ENCODE peak calls at places on chromosomes 1 and 21, in eight cellular contexts. F, T, P, L, B, I, E and X are unnamed samples.

GRCh38 chr1:69109276-69109675 is 458.4 kb upstream of the LRRC7 start:
- DNase-seq in F (no peak), T (no peak), P (no peak), L (no peak), B (no peak), I (no peak), E (no peak), X (no peak)

GRCh38 chr1:27915082-27915575 is 19.7 kb upstream of the SMPDL3B start:
- DNase-seq in F (no peak), T (no peak), P (no peak), L (no peak), B (no peak), I (no peak), E (no peak), X (no peak)

GRCh38 chr1:42740756-42741580 is 932 bp upstream of the CLDN19 start:
- DNase-seq in F (no peak), T (peak), P (peak), L (no peak), B (no peak), I (no peak), E (no peak), X (no peak)

GRCh38 chr1:159207774-159208459 is 3.2 kb downstream of the ACKR1 start:
- DNase-seq in F (no peak), T (no peak), P (no peak), L (no peak), B (no peak), I (no peak), E (no peak), X (no peak)

GRCh38 chr1:150207278-150207971 is 28.5 kb downstream of the ANP32E start:
- DNase-seq in F (no peak), T (no peak), P (no peak), L (no peak), B (no peak), I (no peak), E (no peak), X (no peak)

GRCh38 chr1:100580446-100580845 is 42.5 kb downstream of the GPR88 start:
- DNase-seq in F (no peak), T (no peak), P (no peak), L (no peak), B (peak), I (no peak), E (no peak), X (no peak)

GRCh38 chr1:162373072-162373427 is 3.6 kb downstream of the SPATA46 start:
- DNase-seq in F (no peak), T (no peak), P (no peak), L (no peak), B (no peak), I (no peak), E (no peak), X (no peak)

GRCh38 chr1:223776075-223776814 is 63.9 kb downstream of the CAPN2 start:
- DNase-seq in F (no peak), T (no peak), P (no peak), L (peak), B (peak), I (no peak), E (peak), X (no peak)

GRCh38 chr1:181010789-181011188 is 11.9 kb downstream of the STX6 start:
- DNase-seq in F (no peak), T (no peak), P (no peak), L (no peak), B (peak), I (no peak), E (peak), X (no peak)

GRCh38 chr1:156705321-156705917 is at the start of gene CRABP2:
- DNase-seq in F (peak), T (peak), P (peak), L (no peak), B (no peak), I (no peak), E (no peak), X (no peak)

GRCh38 chr1:89632213-89633102 is 462 bp upstream of the LRRC8C start:
- DNase-seq in F (peak), T (peak), P (peak), L (no peak), B (peak), I (peak), E (peak), X (no peak)

GRCh38 chr1:185559684-185560310 is 174.4 kb upstream of the HMCN1 start:
- DNase-seq in F (peak), T (peak), P (peak), L (no peak), B (peak), I (peak), E (peak), X (peak)

GRCh38 chr1:9161963-9162362 is 33.1 kb upstream of the GPR157 start:
- DNase-seq in F (no peak), T (no peak), P (no peak), L (no peak), B (no peak), I (no peak), E (no peak), X (no peak)

GRCh38 chr1:94739521-94740061 is 80.6 kb upstream of the SLC44A3 start:
- DNase-seq in F (no peak), T (no peak), P (no peak), L (peak), B (peak), I (no peak), E (peak), X (no peak)

GRCh38 chr1:53946252-53947171 is at the start of gene LRRC42:
- DNase-seq in F (no peak), T (no peak), P (peak), L (no peak), B (no peak), I (no peak), E (no peak), X (no peak)

GRCh38 chr1:243791586-243792267 is 58.3 kb downstream of the AKT3 start:
- DNase-seq in F (no peak), T (no peak), P (no peak), L (no peak), B (no peak), I (no peak), E (no peak), X (no peak)

GRCh38 chr1:171468120-171468790 is 17.1 kb upstream of the PRRC2C start:
- DNase-seq in F (no peak), T (no peak), P (no peak), L (no peak), B (peak), I (peak), E (peak), X (no peak)

GRCh38 chr21:26449161-26449560 is 123.9 kb downstream of the CYYR1 start:
- DNase-seq in F (no peak), T (no peak), P (no peak), L (peak), B (peak), I (no peak), E (peak), X (no peak)

GRCh38 chr1:226632169-226632884 is 83.8 kb downstream of the STUM start:
- DNase-seq in F (peak), T (no peak), P (no peak), L (no peak), B (no peak), I (no peak), E (no peak), X (no peak)

GRCh38 chr1:232628335-232629214 is 1.4 kb downstream of the SIPA1L2 start:
- DNase-seq in F (no peak), T (no peak), P (no peak), L (no peak), B (peak), I (no peak), E (peak), X (no peak)

GRCh38 chr1:47175227-47175934 is 14.5 kb downstream of the PDZK1IP1 start:
- DNase-seq in F (no peak), T (peak), P (peak), L (no peak), B (peak), I (no peak), E (peak), X (no peak)

GRCh38 chr1:52554267-52554640 is 1.4 kb upstream of the TUT4 start:
- DNase-seq in F (no peak), T (no peak), P (no peak), L (no peak), B (no peak), I (no peak), E (no peak), X (no peak)

GRCh38 chr1:21661886-21662285 is 7.3 kb downstream of the RAP1GAP start:
- DNase-seq in F (no peak), T (no peak), P (no peak), L (no peak), B (no peak), I (no peak), E (no peak), X (no peak)

GRCh38 chr1:214335567-214335966 is 54.6 kb downstream of the SMYD2 start:
- DNase-seq in F (no peak), T (no peak), P (no peak), L (no peak), B (no peak), I (no peak), E (no peak), X (no peak)

GRCh38 chr1:214331827-214332423 is 51.0 kb downstream of the SMYD2 start:
- DNase-seq in F (peak), T (peak), P (peak), L (no peak), B (peak), I (no peak), E (peak), X (no peak)

GRCh38 chr1:214330715-214331114 is 49.8 kb downstream of the SMYD2 start:
- DNase-seq in F (no peak), T (no peak), P (no peak), L (no peak), B (no peak), I (no peak), E (no peak), X (no peak)

GRCh38 chr1:214331180-214331579 is 50.2 kb downstream of the SMYD2 start:
- DNase-seq in F (no peak), T (no peak), P (no peak), L (no peak), B (no peak), I (no peak), E (no peak), X (no peak)

DNA sequence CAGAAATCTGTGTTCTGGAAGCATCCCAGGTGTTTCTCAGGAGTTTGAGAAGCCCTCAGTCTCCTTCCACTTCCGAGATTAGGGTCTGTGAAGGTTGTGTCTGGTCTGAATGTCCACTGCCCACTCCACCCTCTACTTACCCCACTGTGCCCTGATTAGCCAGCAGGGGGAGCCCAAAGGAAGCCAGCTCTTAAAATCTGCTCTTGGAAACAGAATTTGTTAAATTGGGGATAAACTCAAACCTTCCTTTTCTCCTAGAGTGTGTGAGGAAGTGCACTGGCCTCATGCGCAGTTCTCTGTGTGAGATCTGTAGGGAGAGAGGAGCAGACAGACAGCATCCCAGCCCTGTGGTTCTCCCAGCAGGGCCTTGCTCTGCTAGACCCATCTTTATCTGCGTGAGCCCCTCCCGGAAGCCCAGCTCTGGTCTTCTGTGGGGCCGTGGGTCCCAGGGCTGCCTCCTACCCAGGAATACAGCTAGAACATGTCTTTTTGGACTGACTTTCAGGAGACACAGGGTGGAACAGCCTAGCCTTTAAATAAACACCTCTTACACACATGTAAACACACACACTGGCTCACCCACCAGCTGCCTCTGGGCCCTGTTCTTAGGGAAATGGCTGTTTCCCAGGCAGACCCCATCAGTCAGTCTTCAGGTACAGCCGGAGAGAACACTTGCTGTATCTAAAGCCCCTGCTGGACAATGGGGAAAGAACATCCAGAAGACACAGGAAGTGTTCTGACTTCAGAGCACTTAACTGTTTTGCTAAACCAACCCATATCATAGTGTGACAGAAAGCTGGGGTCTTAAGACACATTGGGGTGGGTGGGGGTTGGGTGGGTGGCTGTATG is 52.2 kb downstream of the SMYD2 start:
- DNase-seq in F (peak), T (peak), P (peak), L (no peak), B (peak), I (no peak), E (peak), X (peak)
- TF ChIP-seq CTCF in F (peak), T (peak), P (peak), L (peak), B (peak), I (peak), E (peak), X (peak)

DNA sequence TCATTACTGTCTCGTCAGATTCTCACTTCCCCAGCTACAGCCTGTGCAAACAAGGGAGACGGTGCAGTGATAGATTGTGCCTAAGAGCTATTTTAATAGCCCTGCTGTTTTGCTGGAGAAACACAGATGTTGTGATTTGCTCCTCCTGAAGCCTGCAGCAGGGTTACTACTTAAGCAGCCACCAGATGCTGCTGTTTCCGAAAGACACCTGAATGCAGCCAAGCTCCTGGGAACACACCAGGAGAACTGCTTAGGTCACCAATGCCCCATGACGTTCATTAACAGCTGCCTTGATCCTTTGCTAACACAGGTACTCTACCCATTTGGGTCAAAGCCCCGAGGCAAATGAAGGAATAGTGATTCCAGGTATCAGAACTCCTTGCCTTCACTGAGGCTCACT is 411.8 kb upstream of the DAB1 start:
- DNase-seq in F (no peak), T (no peak), P (no peak), L (no peak), B (no peak), I (no peak), E (peak), X (no peak)
- TF ChIP-seq CTCF in F (no peak), T (no peak), P (no peak), L (no peak), B (no peak), I (no peak), E (peak), X (no peak)

DNA sequence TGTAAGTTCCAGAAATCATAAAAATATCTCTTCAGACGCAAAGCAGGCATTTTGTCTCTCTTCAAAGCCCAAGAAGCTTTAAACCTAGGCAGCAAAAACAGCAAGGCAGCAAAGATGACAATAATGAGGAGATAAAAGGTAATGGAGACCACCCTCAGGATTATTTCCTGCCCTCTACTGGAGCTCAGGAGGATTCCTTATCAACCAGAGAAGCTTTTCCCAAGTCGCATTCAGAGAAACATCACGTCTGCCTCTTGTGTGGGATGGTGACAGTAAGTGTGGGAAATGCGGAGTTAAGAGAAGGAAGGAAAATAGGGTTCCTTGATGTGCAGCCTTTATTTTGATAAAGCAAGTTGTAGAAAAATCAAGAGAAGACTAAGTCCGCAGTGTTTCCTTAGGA is 365.8 kb downstream of the RGS7 start:
- DNase-seq in F (no peak), T (no peak), P (no peak), L (no peak), B (no peak), I (no peak), E (no peak), X (no peak)
- TF ChIP-seq CTCF in F (no peak), T (no peak), P (no peak), L (no peak), B (no peak), I (no peak), E (no peak), X (no peak)

GRCh38 chr21:44010429-44010828 is 1.7 kb upstream of the TRAPPC10 start:
- DNase-seq in F (no peak), T (peak), P (peak), L (no peak), B (no peak), I (no peak), E (peak), X (no peak)

GRCh38 chr21:44012474-44013379 is 618 bp downstream of the TRAPPC10 start:
- DNase-seq in F (peak), T (peak), P (peak), L (no peak), B (peak), I (peak), E (no peak), X (no peak)

GRCh38 chr21:44011123-44011773 is 861 bp upstream of the TRAPPC10 start:
- DNase-seq in F (no peak), T (peak), P (peak), L (no peak), B (no peak), I (no peak), E (peak), X (no peak)

GRCh38 chr21:44011774-44012473 is at the start of gene TRAPPC10:
- DNase-seq in F (peak), T (peak), P (peak), L (no peak), B (peak), I (peak), E (peak), X (peak)

GRCh38 chr21:44013380-44014088 is 1.4 kb downstream of the TRAPPC10 start:
- DNase-seq in F (no peak), T (no peak), P (no peak), L (no peak), B (peak), I (no peak), E (no peak), X (no peak)
- TF ChIP-seq CTCF in F (no peak), T (no peak), P (no peak), L (no peak), B (no peak), I (no peak), E (no peak), X (no peak)

GRCh38 chr1:30721311-30722174 is 1.8 kb downstream of the MATN1 start:
- DNase-seq in F (peak), T (no peak), P (no peak), L (no peak), B (no peak), I (no peak), E (no peak), X (no peak)
- TF ChIP-seq CTCF in F (no peak), T (no peak), P (peak), L (no peak), B (no peak), I (peak), E (peak), X (no peak)

GRCh38 chr1:203286161-203286984 is 18.9 kb upstream of the BTG2 start:
- DNase-seq in F (no peak), T (no peak), P (peak), L (no peak), B (no peak), I (no peak), E (no peak), X (no peak)
- TF ChIP-seq CTCF in F (peak), T (no peak), P (peak), L (no peak), B (no peak), I (no peak), E (no peak), X (no peak)